ENCODE peak calls at places on chromosomes 6 and 20, in four cellular contexts. V is stomach, T is left lung, R is GM20000. M is an unnamed sample.

GRCh38 chr6:30646450-30647038 is 389 bp upstream of the C6orf136 start:
- DNase-seq in T (peak), V (peak), R (no peak), M (no peak)

GRCh38 chr6:126170875-126171489 is 168.9 kb upstream of the CENPW start:
- DNase-seq in V (no peak), T (no peak), R (peak), M (no peak)

GRCh38 chr20:52410182-52410647 is 218.6 kb upstream of the ZFP64 start:
- DNase-seq in R (no peak), T (no peak), V (no peak), M (peak)

GRCh38 chr6:1893470-1894130 is 283.9 kb downstream of the FOXC1 start:
- DNase-seq in T (no peak), R (no peak), V (no peak), M (no peak)

GRCh38 chr6:16205377-16206144 is 32.8 kb upstream of the GMPR start:
- DNase-seq in R (peak), V (no peak), T (no peak), M (no peak)

GRCh38 chr6:11346516-11346915 is 114.0 kb upstream of the NEDD9 start:
- DNase-seq in R (no peak), T (no peak), V (no peak), M (no peak)

GRCh38 chr20:38034108-38034649 is 633 bp downstream of the RPRD1B start:
- DNase-seq in T (no peak), V (no peak), R (no peak), M (no peak)

GRCh38 chr6:25869840-25870239 is 4.2 kb downstream of the SLC17A3 start:
- DNase-seq in V (no peak), T (no peak), R (no peak), M (no peak)

GRCh38 chr6:150079604-150080003 is 10.7 kb upstream of the ULBP3 start:
- DNase-seq in V (no peak), T (no peak), R (no peak), M (no peak)

GRCh38 chr6:83431545-83432165 is 804 bp upstream of the ME1 start:
- DNase-seq in V (peak), R (peak), T (no peak), M (no peak)

GRCh38 chr6:83198486-83199172 is 5.5 kb downstream of the RWDD2A start:
- DNase-seq in V (no peak), R (no peak), T (no peak), M (no peak)

GRCh38 chr20:37936451-37936850 is 33.5 kb downstream of the VSTM2L start:
- DNase-seq in R (no peak), V (no peak), T (no peak), M (peak)

GRCh38 chr20:755931-756330 is 12.4 kb downstream of the SLC52A3 start:
- DNase-seq in R (no peak), V (no peak), T (no peak), M (no peak)

GRCh38 chr6:24931752-24932691 is 3.7 kb downstream of the RIPOR2 start:
- DNase-seq in V (no peak), R (no peak), T (no peak), M (no peak)

GRCh38 chr20:38692436-38693411 is 31.6 kb upstream of the SLC32A1 start:
- DNase-seq in V (peak), T (no peak), R (peak), M (no peak)

GRCh38 chr6:77397561-77397960 is 65.7 kb downstream of the HTR1B start:
- DNase-seq in T (no peak), R (no peak), V (no peak), M (no peak)

GRCh38 chr6:143536461-143536865 is 24.9 kb upstream of the FUCA2 start:
- DNase-seq in R (no peak), V (peak), T (peak), M (no peak)

GRCh38 chr20:32067234-32067821 is 15.3 kb downstream of the HCK start:
- DNase-seq in R (no peak), T (no peak), V (no peak), M (no peak)

GRCh38 chr6:37555040-37555781 is 55.5 kb upstream of the CCDC167 start:
- DNase-seq in R (no peak), T (no peak), V (no peak), M (no peak)

GRCh38 chr6:53048431-53049195 is 16.6 kb upstream of the FBXO9 start:
- DNase-seq in V (no peak), R (peak), T (no peak), M (no peak)

GRCh38 chr6:121540210-121540609 is 104.8 kb downstream of the GJA1 start:
- DNase-seq in R (no peak), T (no peak), V (no peak), M (no peak)

GRCh38 chr6:164415832-164416563 is 893.4 kb downstream of the C6orf118 start:
- DNase-seq in T (no peak), R (no peak), V (no peak), M (no peak)

GRCh38 chr6:52362443-52363221 is 681 bp downstream of the PAQR8 start:
- DNase-seq in R (peak), V (peak), T (peak), M (peak)

GRCh38 chr6:134446901-134447300 is 129.0 kb upstream of the SGK1 start:
- DNase-seq in T (no peak), V (no peak), R (no peak), M (no peak)

GRCh38 chr6:5782783-5783567 is 223.8 kb downstream of the NRN1 start:
- DNase-seq in R (no peak), V (peak), T (no peak), M (no peak)

GRCh38 chr6:116572162-116572561 is 858 bp downstream of the RWDD1 start:
- DNase-seq in V (peak), T (no peak), R (peak), M (no peak)

GRCh38 chr6:158207452-158207788 is 39.3 kb downstream of the GTF2H5 start:
- DNase-seq in V (no peak), R (peak), T (no peak), M (no peak)

GRCh38 chr6:145012039-145012662 is 723.2 kb downstream of the EPM2A start:
- DNase-seq in T (no peak), R (no peak), V (no peak), M (no peak)

GRCh38 chr20:61117725-61118124 is 134.3 kb upstream of the CDH4 start:
- DNase-seq in R (no peak), T (no peak), V (no peak), M (no peak)

GRCh38 chr20:45470262-45470931 is 844 bp downstream of the WFDC2 start:
- DNase-seq in R (peak), T (peak), V (peak), M (no peak)

GRCh38 chr6:8435845-8436168 is 462 bp upstream of the SLC35B3 start:
- DNase-seq in V (no peak), R (no peak), T (no peak), M (no peak)

GRCh38 chr6:28657756-28658465 is 132.2 kb downstream of the GPX5 start:
- DNase-seq in R (peak), V (no peak), T (no peak), M (no peak)

GRCh38 chr6:73984851-73985250 is 288.8 kb downstream of the CD109 start:
- DNase-seq in R (no peak), T (no peak), V (no peak), M (no peak)

GRCh38 chr6:95593025-95593424 is 15.7 kb downstream of the MANEA start:
- DNase-seq in T (no peak), R (no peak), V (peak), M (no peak)

GRCh38 chr20:9028419-9028818 is 40.5 kb upstream of the PLCB4 start:
- DNase-seq in T (no peak), V (no peak), R (no peak), M (no peak)

GRCh38 chr20:33030076-33030475 is 1.4 kb upstream of the BPIFB6 start:
- DNase-seq in R (no peak), V (no peak), T (no peak), M (no peak)

GRCh38 chr6:39335780-39336541 is 13.5 kb upstream of the KCNK16 start:
- DNase-seq in T (no peak), V (no peak), R (no peak), M (no peak)

GRCh38 chr6:32764050-32764449 is 718 bp upstream of the HLA-DQB2 start:
- DNase-seq in R (no peak), T (no peak), V (no peak), M (no peak)

DNA sequence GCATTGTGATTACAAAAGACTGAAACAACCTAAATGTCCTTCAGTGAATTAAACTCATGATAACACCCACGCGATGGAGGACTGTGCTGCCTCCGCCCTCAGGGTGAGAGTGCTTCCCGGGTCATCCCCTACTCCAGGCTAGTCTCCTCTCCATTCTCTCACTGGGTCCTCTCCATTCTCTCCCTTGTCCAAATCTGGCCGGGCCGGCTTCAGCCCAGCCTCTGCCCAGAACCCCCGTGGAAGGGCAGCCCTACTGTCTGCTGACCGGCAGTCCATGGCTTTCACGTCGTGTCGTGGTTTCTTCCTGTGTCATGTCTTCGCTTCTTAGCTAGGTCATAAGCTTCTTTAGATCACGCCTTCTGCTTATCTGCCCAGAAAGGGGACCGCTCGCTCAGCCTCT is 74.8 kb downstream of the CDC5L start:
- DNase-seq in T (no peak), V (no peak), R (no peak), M (no peak)
- TF ChIP-seq CTCF in T (no peak), V (no peak), R (no peak), M (no peak)

GRCh38 chr20:25285091-25285647 is 37.3 kb downstream of the PYGB start:
- DNase-seq in T (peak), R (no peak), V (peak), M (peak)
- TF ChIP-seq CTCF in T (no peak), R (no peak), V (no peak), M (no peak)

GRCh38 chr6:142444388-142444787 is 142.6 kb downstream of the ADGRG6 start:
- DNase-seq in R (no peak), V (no peak), T (no peak), M (no peak)

GRCh38 chr6:142441716-142442115 is 139.9 kb downstream of the ADGRG6 start:
- DNase-seq in V (no peak), T (no peak), R (no peak), M (no peak)

GRCh38 chr6:142443102-142443501 is 141.3 kb downstream of the ADGRG6 start:
- DNase-seq in R (no peak), T (no peak), V (no peak), M (no peak)

GRCh38 chr6:142446576-142446975 is 144.8 kb downstream of the ADGRG6 start:
- DNase-seq in V (no peak), R (no peak), T (no peak), M (no peak)

GRCh38 chr6:142444800-142445405 is 143.1 kb downstream of the ADGRG6 start:
- DNase-seq in R (no peak), T (no peak), V (no peak), M (no peak)
- TF ChIP-seq CTCF in R (no peak), T (no peak), V (no peak), M (no peak)

GRCh38 chr20:20864346-20865096 is 152.1 kb upstream of the RALGAPA2 start:
- DNase-seq in R (no peak), T (no peak), V (no peak), M (no peak)
- TF ChIP-seq CTCF in R (no peak), T (no peak), V (no peak), M (no peak)

GRCh38 chr6:154156135-154156948 is 117.3 kb downstream of the OPRM1 start:
- DNase-seq in T (peak), V (peak), R (peak), M (no peak)

GRCh38 chr6:154159126-154159525 is 120.1 kb downstream of the OPRM1 start:
- DNase-seq in V (no peak), T (no peak), R (no peak), M (no peak)

GRCh38 chr6:154157082-154157481 is 118.0 kb downstream of the OPRM1 start:
- DNase-seq in V (no peak), R (peak), T (no peak), M (no peak)

GRCh38 chr6:154157706-154158105 is 118.7 kb downstream of the OPRM1 start:
- DNase-seq in V (no peak), R (no peak), T (no peak), M (no peak)

GRCh38 chr6:154154389-154154967 is 115.4 kb downstream of the OPRM1 start:
- DNase-seq in T (no peak), R (peak), V (peak), M (no peak)
- TF ChIP-seq CTCF in T (peak), R (peak), V (peak), M (peak)

GRCh38 chr6:3617681-3618299 is 133.7 kb downstream of the PXDC1 start:
- DNase-seq in V (no peak), T (no peak), R (no peak), M (no peak)

GRCh38 chr6:3617192-3617631 is 134.3 kb downstream of the PXDC1 start:
- DNase-seq in T (no peak), R (no peak), V (no peak), M (no peak)

GRCh38 chr6:3614918-3615317 is 136.6 kb downstream of the PXDC1 start:
- DNase-seq in V (no peak), R (no peak), T (no peak), M (no peak)

GRCh38 chr6:3616565-3617176 is 134.8 kb downstream of the PXDC1 start:
- DNase-seq in V (no peak), T (no peak), R (no peak), M (no peak)

DNA sequence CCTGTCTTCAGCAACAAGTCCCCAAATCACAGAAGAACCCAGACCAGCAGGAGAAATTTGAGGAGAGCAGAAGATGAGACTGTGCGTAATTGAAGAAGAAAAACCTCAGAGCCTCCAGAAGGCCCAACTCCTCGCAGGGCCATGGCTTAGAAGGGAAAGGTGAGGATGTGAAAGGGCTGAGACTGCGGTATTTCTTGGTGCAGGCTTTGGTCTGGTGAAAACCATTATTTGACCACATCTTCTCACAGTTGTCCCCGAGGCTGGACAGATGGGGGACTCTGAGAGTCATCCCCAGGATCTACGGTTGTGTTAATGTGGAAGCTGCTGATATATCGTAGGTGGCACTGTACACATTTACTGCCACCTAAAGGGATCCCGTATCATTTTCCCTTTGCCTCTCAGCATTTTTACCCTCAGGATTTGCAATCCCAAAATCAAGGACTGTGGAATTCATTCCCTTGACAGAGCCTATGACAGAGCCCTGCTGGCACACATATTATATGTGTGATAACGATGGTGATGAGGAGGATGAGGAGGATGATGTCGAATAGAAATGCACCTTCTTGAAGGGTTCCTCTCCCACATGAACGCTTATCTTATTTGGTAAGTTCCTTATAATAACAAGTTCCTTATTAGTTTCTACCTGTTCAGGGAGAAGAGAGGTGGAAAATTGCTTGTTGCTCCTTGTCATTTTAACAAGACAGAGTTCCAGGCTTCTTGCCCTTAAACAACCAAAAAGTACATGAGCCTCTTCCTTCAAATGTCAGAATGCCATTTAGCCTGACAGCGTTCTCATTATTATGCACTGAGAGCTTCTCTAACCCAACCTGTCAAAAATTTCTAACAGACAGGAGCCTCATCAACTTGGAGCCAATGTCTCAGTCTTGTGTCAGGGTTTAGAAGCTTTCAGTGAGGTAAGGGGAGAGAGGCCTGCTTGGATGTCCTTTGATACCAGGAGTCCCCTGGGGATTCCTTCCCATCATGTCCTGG is 135.8 kb downstream of the PXDC1 start:
- DNase-seq in T (no peak), V (no peak), R (no peak), M (no peak)
- TF ChIP-seq CTCF in T (no peak), V (no peak), R (no peak), M (no peak)

DNA sequence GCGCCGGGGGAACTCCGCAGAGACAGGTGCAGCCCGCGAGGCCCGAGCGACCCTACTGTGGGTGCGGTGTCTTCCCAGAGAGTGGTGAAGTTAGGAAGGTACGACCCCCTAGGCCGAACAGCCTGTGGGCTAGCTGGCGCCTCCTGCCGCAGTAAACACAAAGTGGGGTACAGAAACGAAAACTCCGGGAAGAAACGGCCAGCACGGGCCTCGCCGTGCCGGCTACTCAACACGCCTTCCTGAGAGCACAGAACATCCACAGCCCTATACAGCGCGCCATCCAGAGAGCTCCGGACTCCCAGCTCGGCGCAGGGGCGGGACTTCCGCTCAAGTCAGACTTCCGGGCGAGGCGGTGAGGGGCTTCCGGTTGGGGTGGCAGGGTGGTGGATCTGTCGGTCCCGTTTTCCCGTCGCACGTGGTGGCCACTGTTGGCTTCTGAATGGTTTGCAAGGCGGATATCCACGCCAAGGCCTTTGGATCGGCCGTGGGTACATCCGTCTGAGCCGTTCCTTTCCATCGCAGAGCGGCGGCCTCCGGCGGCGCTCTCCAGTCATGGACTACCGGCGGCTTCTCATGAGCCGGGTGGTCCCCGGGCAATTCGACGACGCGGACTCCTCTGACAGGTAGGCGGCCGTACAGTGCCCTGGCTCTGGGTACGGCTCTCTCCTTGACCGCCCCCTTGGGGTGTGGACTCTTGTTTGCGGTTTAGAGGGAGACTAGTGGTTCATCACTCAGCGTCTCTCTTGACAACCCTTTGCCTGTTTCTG is at the start of the genes CAGE1 and RIOK1:
- DNase-seq in T (peak), R (peak), V (peak), M (peak)
- TF ChIP-seq CTCF in T (peak), R (no peak), V (no peak), M (peak)

GRCh38 chr20:58461104-58461503 is 54.1 kb downstream of the APCDD1L start:
- DNase-seq in V (no peak), T (no peak), R (no peak), M (no peak)
- TF ChIP-seq CTCF in V (no peak), T (no peak), R (no peak), M (no peak)